ENCODE peak calls at places on chromosomes 4 and X, in six cellular contexts. K, R, J, P, G and A are unnamed samples.

GRCh38 chr4:123113193-123113592 is 190.8 kb upstream of the NUDT6 start:
- DNase-seq in P (no peak), J (no peak), R (no peak), G (no peak), K (no peak), A (no peak)

GRCh38 chr4:87633239-87633638 is 16.8 kb upstream of the DMP1 start:
- DNase-seq in J (no peak), G (peak; percentile 32), K (no peak), P (no peak), R (no peak), A (no peak)

GRCh38 chrX:130810561-130810960 is 92.4 kb downstream of the ENOX2 start:
- DNase-seq in R (no peak), K (no peak), J (no peak), P (no peak), G (no peak), A (no peak)

GRCh38 chr4:17846256-17846655 is 35.5 kb downstream of the NCAPG start:
- DNase-seq in G (no peak), R (no peak), J (no peak), K (no peak), P (no peak), A (no peak)

GRCh38 chr4:136690363-136690762 is 841.9 kb downstream of the PCDH18 start:
- DNase-seq in G (no peak), R (no peak), K (no peak), J (no peak), P (no peak), A (no peak)

GRCh38 chr4:24646777-24647460 is 62.6 kb upstream of the DHX15 start:
- DNase-seq in P (no peak), J (no peak), R (no peak), K (no peak), G (no peak), A (no peak)

GRCh38 chrX:17968367-17968766 is 107.3 kb upstream of the RAI2 start:
- DNase-seq in R (no peak), K (no peak), P (no peak), G (no peak), J (no peak), A (no peak)

GRCh38 chrX:332916-333610 is 14.5 kb upstream of the GTPBP6 start:
- DNase-seq in P (no peak), R (no peak), J (no peak), G (no peak), K (peak; percentile 1), A (no peak)

GRCh38 chr4:37415845-37416369 is 171.4 kb downstream of the NWD2 start:
- DNase-seq in P (no peak), R (no peak), K (no peak), G (no peak), J (no peak), A (no peak)

GRCh38 chrX:154371771-154372300 is 2.6 kb downstream of the FLNA start:
- DNase-seq in R (no peak), K (peak; percentile 26), G (no peak), J (peak; percentile 22), P (no peak), A (no peak)

GRCh38 chr4:77921701-77922100 is 59.1 kb downstream of the MRPL1 start:
- DNase-seq in P (no peak), G (no peak), J (no peak), K (no peak), R (peak; percentile 83), A (peak; percentile 16)

GRCh38 chrX:9770319-9770718 is 4.7 kb upstream of the GPR143 start:
- DNase-seq in J (no peak), K (no peak), G (no peak), P (no peak), R (no peak), A (no peak)

GRCh38 chr4:153267013-153267412 is 62.8 kb downstream of the TRIM2 start:
- DNase-seq in G (no peak), K (peak; percentile 31), J (no peak), P (no peak), R (no peak), A (no peak)

DNA sequence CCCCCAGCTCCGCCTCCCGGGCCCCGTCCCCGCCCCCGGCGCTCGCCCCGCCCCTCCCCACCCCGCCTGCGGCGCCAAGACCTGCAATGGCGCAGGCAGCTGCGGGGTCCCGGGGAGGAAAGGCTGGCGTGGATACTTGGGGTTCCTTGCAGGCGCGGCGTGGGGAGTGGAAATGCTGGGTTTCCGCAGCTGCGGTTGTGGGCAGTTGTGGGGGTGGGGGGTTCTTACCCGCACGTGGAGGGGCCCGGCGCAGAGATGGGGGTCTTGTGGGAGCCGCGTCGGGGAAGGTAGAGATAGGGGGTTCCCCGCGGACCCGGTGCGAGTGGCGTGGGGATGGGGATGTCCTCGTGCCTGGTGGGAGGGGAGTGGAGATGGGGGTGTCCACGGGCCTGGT is 678 bp upstream of the ASMTL start:
- DNase-seq in P (no peak), J (no peak), R (no peak), K (no peak), G (no peak), A (peak; percentile 32)
- TF ChIP-seq POLR2A in P (no peak), J (peak; percentile 44), R (no peak), K (peak; percentile 35), G (peak; percentile 41), A (no peak)

GRCh38 chrX:11759172-11759460 is 1.1 kb downstream of the MSL3 start:
- DNase-seq in R (no peak), P (no peak), J (no peak), K (no peak), G (no peak), A (no peak)

GRCh38 chrX:11757729-11758399 is at the start of gene MSL3:
- DNase-seq in J (peak; percentile 60), G (peak; percentile 73), K (peak; percentile 72), P (no peak), R (no peak), A (peak; percentile 12)

GRCh38 chrX:11759461-11760311 is 1.6 kb downstream of the MSL3 start:
- DNase-seq in G (peak; percentile 91), J (peak; percentile 79), R (peak; percentile 70), K (peak; percentile 83), P (peak; percentile 86), A (peak; percentile 26)

GRCh38 chrX:11757397-11757728 is 674 bp upstream of the MSL3 start:
- DNase-seq in K (no peak), P (no peak), G (no peak), R (no peak), J (no peak), A (no peak)

DNA sequence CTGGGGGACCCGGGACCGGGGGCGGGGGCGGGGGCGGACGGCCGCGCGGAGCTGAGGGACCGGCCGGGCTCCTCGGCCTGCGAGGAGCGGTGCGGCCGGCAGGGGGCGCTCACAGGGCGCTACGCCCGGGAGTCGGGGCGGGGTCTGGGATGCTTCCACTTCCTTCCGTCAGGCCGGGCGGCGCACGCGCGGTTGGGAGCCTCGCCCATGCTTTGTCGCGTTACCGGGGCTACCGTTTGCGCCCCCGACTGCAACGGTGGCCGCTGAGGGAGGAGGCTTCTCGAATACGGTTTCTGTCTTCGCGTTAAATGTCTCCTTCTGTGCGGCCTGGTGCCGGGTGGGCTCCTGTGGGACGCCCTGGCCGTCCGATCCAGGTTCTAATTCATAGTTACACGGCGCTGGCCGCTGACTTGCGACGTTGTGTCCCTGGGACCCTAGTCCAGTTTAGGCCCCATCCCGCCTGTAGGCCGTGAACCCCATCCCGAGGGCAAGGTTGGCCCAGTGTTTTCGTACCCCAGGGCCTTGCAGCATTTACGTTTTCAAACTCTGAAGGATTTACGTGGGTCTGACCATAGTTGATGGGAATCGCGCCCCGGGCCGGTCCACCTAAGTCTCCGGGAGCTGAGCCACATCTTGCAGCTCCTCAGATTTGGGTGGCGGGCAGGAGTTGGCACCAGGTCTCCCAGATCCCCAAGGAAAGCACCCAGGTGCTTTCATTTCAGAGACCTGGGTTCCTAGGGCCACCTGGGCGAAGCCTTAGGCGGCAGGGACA is 549 bp downstream of the MSL3 start:
- DNase-seq in J (peak; percentile 87), G (peak; percentile 87), K (peak; percentile 82), R (peak; percentile 45), P (peak; percentile 71), A (peak; percentile 23)
- TF ChIP-seq POLR2A in J (peak; percentile 48), G (no peak), K (peak; percentile 56), R (peak; percentile 39), P (no peak), A (peak; percentile 41)

GRCh38 chr4:2535386-2536192 is 858 bp upstream of the FAM193A start:
- DNase-seq in K (peak; percentile 14), P (peak; percentile 27), J (no peak), G (peak; percentile 91), R (no peak), A (peak; percentile 37)

GRCh38 chr4:2536193-2537010 is at the start of gene FAM193A:
- DNase-seq in R (peak; percentile 99), P (peak; percentile 98), G (peak; percentile 99), K (peak; percentile 100), J (peak; percentile 99), A (peak; percentile 89)

GRCh38 chr4:2534904-2535385 is 1.5 kb upstream of the FAM193A start:
- DNase-seq in P (no peak), G (no peak), J (no peak), K (no peak), R (no peak), A (no peak)

DNA sequence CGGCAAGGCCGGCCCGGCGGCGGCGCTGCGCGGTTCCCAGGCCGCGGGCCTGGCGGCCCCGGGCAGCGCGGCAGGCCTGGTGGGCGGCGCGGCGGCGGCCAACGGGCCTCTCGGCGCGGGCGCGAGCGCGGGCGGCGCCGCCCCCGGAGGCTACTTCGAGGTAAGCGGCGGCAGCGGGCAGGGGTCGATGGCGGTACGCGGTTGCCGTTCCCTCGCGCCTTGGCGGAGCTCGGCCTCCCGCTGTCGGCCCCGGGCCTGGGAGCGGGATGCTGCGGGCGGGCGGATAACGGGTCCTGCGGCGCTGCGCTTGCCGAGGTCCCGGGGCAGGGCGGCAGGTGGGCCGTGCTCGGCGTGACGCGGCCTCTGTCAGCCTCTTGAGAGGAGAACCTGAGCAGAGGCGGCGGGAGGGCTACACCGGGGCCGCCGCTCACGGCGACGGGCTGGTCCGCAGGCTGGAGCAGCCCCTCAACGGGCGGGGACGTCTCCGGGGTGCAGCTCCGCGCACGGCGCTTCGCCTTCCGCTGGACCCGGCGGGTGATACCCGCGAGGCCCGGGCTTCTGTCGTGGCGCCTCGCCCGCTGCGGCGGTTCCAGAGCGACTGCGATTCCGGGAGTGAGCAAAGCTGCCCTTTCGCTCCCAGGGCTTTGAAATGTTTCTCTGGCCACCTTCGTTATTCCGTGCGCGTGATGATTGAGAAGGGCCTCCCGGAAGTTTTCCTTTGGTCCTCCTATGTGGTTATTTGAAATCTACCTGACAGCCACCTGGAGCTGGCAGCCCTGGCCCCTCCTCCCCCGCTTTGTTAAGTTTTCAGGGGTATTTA is 774 bp downstream of the FAM193A start:
- DNase-seq in G (peak; percentile 58), J (peak; percentile 55), P (no peak), K (peak; percentile 58), R (no peak), A (peak; percentile 6)
- TF ChIP-seq POLR2A in G (peak; percentile 45), J (peak; percentile 55), P (no peak), K (peak; percentile 55), R (no peak), A (peak; percentile 12)

DNA sequence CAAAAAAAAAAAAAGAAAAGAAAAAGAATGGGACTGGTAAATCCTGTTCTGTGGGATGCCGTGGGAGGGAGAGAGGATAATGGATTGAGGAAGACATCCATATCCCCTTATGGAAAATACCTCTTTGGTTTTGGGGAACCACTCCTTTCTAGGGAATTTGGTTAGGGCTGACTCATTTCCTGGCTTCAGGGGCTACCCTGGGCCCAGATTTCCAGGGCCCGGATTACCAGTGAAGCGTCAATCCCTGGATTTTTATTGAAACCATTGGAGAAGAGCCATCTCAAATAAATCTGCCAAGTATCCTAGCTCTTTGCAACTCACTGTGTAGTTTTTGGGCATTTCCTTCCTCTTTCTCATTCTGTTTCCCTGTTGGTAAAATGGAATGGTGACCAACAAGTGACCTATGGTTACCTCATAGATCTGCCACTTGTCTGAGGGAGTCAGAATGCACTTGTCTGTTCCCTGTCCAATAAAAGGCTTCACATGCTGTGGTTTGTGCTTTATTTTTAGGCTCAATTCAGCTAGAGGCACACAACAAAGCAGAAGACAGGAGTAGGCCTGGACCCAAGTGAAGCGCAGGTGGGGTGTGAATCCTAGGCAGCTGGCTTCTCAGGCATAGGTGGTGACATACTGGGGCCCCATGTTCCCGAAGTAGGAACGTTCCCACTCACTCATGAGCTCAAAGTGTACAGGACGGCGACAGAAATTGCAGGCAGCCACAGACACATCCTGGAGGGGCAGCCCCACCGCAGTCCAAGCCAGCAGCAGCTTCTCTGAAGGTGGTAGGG is 8.6 kb downstream of the APEX2 start:
- DNase-seq in G (no peak), J (no peak), P (no peak), R (peak; percentile 12), K (no peak), A (peak; percentile 9)
- TF ChIP-seq POLR2A in G (no peak), J (no peak), P (no peak), R (no peak), K (no peak), A (no peak)